ENCODE peak calls at places on chromosomes 13 and 19, in six cellular contexts. X is PC-9, M is thyroid gland, K is vagina, H is BE2C, W is pancreas. G is an unnamed sample. For H3K4me1, the result is how much of the 10 kb centered on the place peaks cover.

GRCh38 chr19:1860133-1860775 is 3.1 kb downstream of the KLF16 start:
- DNase-seq in M (peak), W (peak), H (peak), K (no peak), X (no peak), G (no peak)

GRCh38 chr13:65724261-65724660 is 1505.9 kb downstream of the PCDH9 start:
- DNase-seq in M (no peak), H (no peak), W (no peak), K (no peak), X (no peak), G (no peak)

GRCh38 chr19:7395793-7396192 is 47.1 kb downstream of the ARHGEF18 start:
- DNase-seq in K (no peak), W (no peak), H (no peak), M (no peak), X (peak), G (no peak)

GRCh38 chr13:66803759-66804456 is 426.2 kb downstream of the PCDH9 start:
- DNase-seq in W (no peak), X (no peak), M (peak), H (peak), K (no peak), G (no peak)

GRCh38 chr19:33219261-33219812 is 6.3 kb downstream of the SLC7A10 start:
- DNase-seq in X (no peak), M (no peak), H (no peak), W (no peak), K (no peak), G (no peak)

GRCh38 chr13:45872574-45872973 is 21.0 kb upstream of the SIAH3 start:
- DNase-seq in H (no peak), W (no peak), X (no peak), M (no peak), K (no peak), G (no peak)

GRCh38 chr19:46900341-46900740 is 39.5 kb downstream of the ARHGAP35 start:
- DNase-seq in M (no peak), X (peak), W (no peak), H (no peak), K (no peak), G (no peak)

GRCh38 chr19:38070573-38070972 is 153.4 kb downstream of the DPF1 start:
- DNase-seq in H (no peak), W (no peak), X (peak), K (no peak), M (peak), G (no peak)

GRCh38 chr19:18424122-18424889 is 5.1 kb downstream of the SSBP4 start:
- DNase-seq in X (no peak), M (no peak), W (no peak), H (no peak), K (no peak), G (no peak)

GRCh38 chr13:63438951-63439350 is 2023.3 kb upstream of the PCDH20 start:
- DNase-seq in K (no peak), H (no peak), M (no peak), W (no peak), X (no peak), G (no peak)

GRCh38 chr19:51529301-51529700 is 2.2 kb downstream of the SIGLEC6 start:
- DNase-seq in K (no peak), M (no peak), X (no peak), W (no peak), H (no peak), G (no peak)
- H3K4me1 ChIP-seq in K (under half), M (under half), X (under half), W (under half), H (under half), G (under half)

DNA sequence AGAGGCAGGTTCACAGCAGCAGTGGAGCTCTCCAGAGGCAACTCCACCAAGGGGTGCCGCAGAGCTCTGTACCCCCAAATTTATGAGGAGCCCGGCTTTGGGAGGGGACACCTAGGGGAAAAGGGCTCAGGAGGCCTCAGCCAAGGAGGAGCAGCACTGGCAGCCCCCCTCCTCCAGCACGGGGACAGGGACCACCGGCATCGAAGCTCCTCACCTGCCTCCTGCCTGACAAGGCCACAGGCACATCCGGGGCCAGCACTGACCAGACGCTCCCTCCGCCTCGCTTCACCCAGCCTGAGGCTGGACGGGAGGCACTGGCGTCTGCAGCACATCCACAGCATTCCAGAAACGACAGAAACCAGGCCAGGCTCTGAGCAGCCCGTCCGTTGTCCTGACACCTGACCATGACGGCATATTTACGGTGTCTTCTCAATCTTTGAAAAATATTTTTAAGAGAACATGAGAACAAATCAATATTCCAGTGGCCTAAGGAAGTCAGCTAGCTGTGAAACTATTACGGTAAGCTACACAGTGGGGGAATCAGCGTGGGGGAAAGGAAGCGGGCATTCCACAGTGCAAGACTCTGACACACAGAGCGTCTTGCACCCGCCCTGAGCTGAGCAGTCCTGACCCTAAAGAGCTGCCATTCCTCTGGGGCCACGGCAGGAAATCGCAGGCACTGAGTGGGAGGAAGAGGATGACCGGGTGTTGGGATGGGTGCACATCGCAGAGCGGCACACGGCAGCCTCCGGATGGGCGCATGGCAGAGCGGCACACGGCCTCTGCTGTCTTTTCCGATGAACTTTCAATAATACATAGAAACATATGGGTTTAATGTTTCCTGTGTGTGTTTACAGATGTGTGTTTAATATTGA is 26.8 kb downstream of the RASA3 start:
- DNase-seq in H (peak), W (no peak), X (no peak), M (no peak), K (no peak), G (no peak)
- H3K4me1 ChIP-seq in H (under half), W (under half), X (under half), M (under half), K (half or more), G (under half)

GRCh38 chr13:99255241-99255640 is 2.9 kb downstream of the GPR18 start:
- DNase-seq in X (no peak), K (no peak), H (no peak), M (no peak), W (no peak), G (no peak)

GRCh38 chr13:99257291-99257690 is 888 bp downstream of the GPR18 start:
- DNase-seq in K (no peak), M (no peak), H (no peak), W (no peak), X (no peak), G (no peak)

GRCh38 chr13:99256709-99257108 is 1.5 kb downstream of the GPR18 start:
- DNase-seq in K (no peak), X (no peak), M (no peak), W (no peak), H (no peak), G (no peak)

GRCh38 chr13:99258210-99258860 is at the start of gene GPR18:
- DNase-seq in X (no peak), H (no peak), M (no peak), K (no peak), W (no peak), G (no peak)

DNA sequence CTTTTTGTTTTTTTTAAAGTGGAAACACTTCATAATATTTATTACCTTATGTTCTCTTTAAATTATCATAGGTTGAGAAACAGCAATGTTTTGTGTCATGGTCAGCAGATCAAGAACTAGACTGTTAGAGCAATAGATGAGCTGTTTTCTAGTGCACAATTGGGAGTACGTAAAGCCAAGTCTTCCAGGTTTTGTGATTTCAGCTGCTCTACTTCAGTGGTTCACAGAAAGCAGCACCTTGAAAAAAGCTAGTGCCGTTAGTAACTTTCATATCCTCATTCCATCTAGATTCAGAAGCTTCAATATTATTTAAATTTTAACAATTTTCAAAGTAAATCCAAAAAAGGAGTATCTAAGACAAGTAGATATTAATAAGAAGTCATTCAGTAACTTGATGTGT is 1.9 kb downstream of the GPR18 start:
- DNase-seq in X (no peak), M (no peak), H (no peak), W (no peak), K (no peak), G (no peak)
- H3K4me1 ChIP-seq in X (under half), M (under half), H (under half), W (under half), K (under half), G (under half)

DNA sequence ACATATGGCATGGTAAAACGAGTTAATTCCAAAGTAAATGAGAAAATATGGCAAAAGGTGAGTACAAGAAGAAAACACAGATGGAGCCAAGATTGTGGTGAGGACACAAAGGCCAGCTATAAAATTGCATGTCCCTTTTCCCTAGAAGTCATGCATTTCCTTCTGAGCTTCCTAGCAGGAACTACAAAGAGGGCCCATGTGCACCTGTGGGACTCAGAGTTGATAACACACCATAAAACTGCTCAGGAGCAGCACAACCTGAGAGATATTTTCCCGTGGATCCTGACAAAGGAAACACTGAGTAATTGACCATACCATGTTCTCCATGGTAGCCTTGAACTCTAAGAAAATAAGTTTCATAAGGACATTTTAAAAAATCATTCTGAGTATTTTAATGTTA is 228.3 kb downstream of the DLEU7 start:
- DNase-seq in W (no peak), H (no peak), K (no peak), X (no peak), M (no peak), G (no peak)
- H3K4me1 ChIP-seq in W (under half), H (under half), K (under half), X (under half), M (under half), G (under half)

DNA sequence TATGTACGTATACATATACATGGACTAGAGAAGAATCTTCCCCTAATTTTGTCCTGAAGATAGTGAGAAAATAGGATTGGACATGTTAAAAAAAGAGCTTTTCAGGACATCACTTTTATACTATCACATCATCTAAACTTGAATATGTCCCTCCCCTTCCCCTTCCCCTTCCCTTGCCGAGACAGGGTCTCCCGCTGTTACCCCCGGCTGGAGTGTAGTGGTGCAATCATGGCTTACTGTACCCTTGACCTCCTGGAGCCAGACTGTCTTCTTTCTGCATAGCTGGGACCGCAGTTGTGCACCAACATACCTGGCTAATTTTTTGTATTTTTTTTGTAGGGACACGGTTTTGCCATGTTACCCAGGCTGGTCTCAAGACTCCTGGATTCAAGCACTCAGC is 6.6 kb downstream of the HNRNPM start:
- DNase-seq in K (no peak), H (no peak), M (no peak), W (no peak), X (no peak), G (no peak)
- H3K4me1 ChIP-seq in K (half or more), H (under half), M (half or more), W (half or more), X (half or more), G (half or more)

G was measured in stomach.